ENCODE peak calls at places on chromosome 1, in five cellular contexts. One of them, this sample, is unnamed.

GRCh38 chr1:89040315-89040626 is 17.6 kb upstream of the GBP3 start:
- DNase-seq in prostate gland: no peak
- DNase-seq in body of pancreas: no peak
- DNase-seq in endothelial cell: no peak
- DNase-seq in GM13976: no peak
- DNase-seq in this sample: no peak

GRCh38 chr1:179229214-179230140 is at the start of gene ABL2:
- DNase-seq in body of pancreas: peak
- DNase-seq in prostate gland: peak
- DNase-seq in endothelial cell: peak
- DNase-seq in GM13976: peak
- DNase-seq in this sample: peak

GRCh38 chr1:71190843-71191242 is 110.0 kb upstream of the ZRANB2 start:
- DNase-seq in prostate gland: no peak
- DNase-seq in body of pancreas: no peak
- DNase-seq in endothelial cell: no peak
- DNase-seq in GM13976: no peak
- DNase-seq in this sample: no peak

GRCh38 chr1:230891413-230891812 is 23.1 kb upstream of the C1orf198 start:
- DNase-seq in prostate gland: no peak
- DNase-seq in body of pancreas: no peak
- DNase-seq in endothelial cell: no peak
- DNase-seq in GM13976: no peak
- DNase-seq in this sample: no peak

GRCh38 chr1:203682401-203683383 is 56.1 kb downstream of the ATP2B4 start:
- DNase-seq in endothelial cell: peak
- DNase-seq in GM13976: no peak
- DNase-seq in prostate gland: no peak
- DNase-seq in body of pancreas: no peak
- DNase-seq in this sample: no peak

GRCh38 chr1:178566187-178566586 is 53.3 kb downstream of the TEX35 start:
- DNase-seq in endothelial cell: no peak
- DNase-seq in body of pancreas: no peak
- DNase-seq in GM13976: no peak
- DNase-seq in prostate gland: no peak
- DNase-seq in this sample: no peak

GRCh38 chr1:224170748-224171478 is 12.1 kb upstream of the DEGS1 start:
- DNase-seq in endothelial cell: no peak
- DNase-seq in prostate gland: no peak
- DNase-seq in GM13976: no peak
- DNase-seq in body of pancreas: peak
- DNase-seq in this sample: no peak

GRCh38 chr1:200708769-200709168 is 29.9 kb upstream of the CAMSAP2 start:
- DNase-seq in GM13976: no peak
- DNase-seq in body of pancreas: no peak
- DNase-seq in prostate gland: no peak
- DNase-seq in endothelial cell: no peak
- DNase-seq in this sample: no peak

GRCh38 chr1:170424346-170424745 is 107.6 kb upstream of the GORAB start:
- DNase-seq in body of pancreas: no peak
- DNase-seq in prostate gland: no peak
- DNase-seq in endothelial cell: no peak
- DNase-seq in GM13976: no peak
- DNase-seq in this sample: no peak

GRCh38 chr1:98662354-98662665 is 789 bp downstream of the SNX7 start:
- DNase-seq in body of pancreas: no peak
- DNase-seq in GM13976: no peak
- DNase-seq in endothelial cell: no peak
- DNase-seq in prostate gland: no peak
- DNase-seq in this sample: no peak

GRCh38 chr1:2088434-2088833 is 38.2 kb downstream of the PRKCZ start:
- DNase-seq in prostate gland: no peak
- DNase-seq in GM13976: no peak
- DNase-seq in endothelial cell: no peak
- DNase-seq in body of pancreas: no peak
- DNase-seq in this sample: no peak

GRCh38 chr1:47932744-47933143 is 64.4 kb downstream of the TRABD2B start:
- DNase-seq in prostate gland: no peak
- DNase-seq in body of pancreas: no peak
- DNase-seq in GM13976: no peak
- DNase-seq in endothelial cell: no peak
- DNase-seq in this sample: no peak

GRCh38 chr1:174157157-174157806 is 2.0 kb upstream of the RABGAP1L start:
- DNase-seq in GM13976: peak
- DNase-seq in body of pancreas: no peak
- DNase-seq in prostate gland: no peak
- DNase-seq in endothelial cell: no peak
- DNase-seq in this sample: peak

GRCh38 chr1:118947003-118947765 is 41.0 kb downstream of the TBX15 start:
- DNase-seq in GM13976: no peak
- DNase-seq in prostate gland: no peak
- DNase-seq in endothelial cell: no peak
- DNase-seq in body of pancreas: no peak
- DNase-seq in this sample: no peak

GRCh38 chr1:32241011-32241763 is 5.8 kb upstream of the FAM167B start:
- DNase-seq in prostate gland: peak
- DNase-seq in endothelial cell: peak
- DNase-seq in body of pancreas: peak
- DNase-seq in GM13976: peak
- DNase-seq in this sample: peak

GRCh38 chr1:32239335-32239734 is 7.7 kb upstream of the FAM167B start:
- DNase-seq in GM13976: no peak
- DNase-seq in body of pancreas: peak
- DNase-seq in prostate gland: no peak
- DNase-seq in endothelial cell: no peak
- DNase-seq in this sample: no peak

GRCh38 chr1:32242341-32242851 is 4.6 kb upstream of the FAM167B start:
- DNase-seq in prostate gland: no peak
- DNase-seq in body of pancreas: peak
- DNase-seq in endothelial cell: peak
- DNase-seq in GM13976: no peak
- DNase-seq in this sample: no peak

GRCh38 chr1:32239790-32240139 is 7.3 kb upstream of the FAM167B start:
- DNase-seq in body of pancreas: peak
- DNase-seq in endothelial cell: no peak
- DNase-seq in prostate gland: no peak
- DNase-seq in GM13976: no peak
- DNase-seq in this sample: no peak

DNA sequence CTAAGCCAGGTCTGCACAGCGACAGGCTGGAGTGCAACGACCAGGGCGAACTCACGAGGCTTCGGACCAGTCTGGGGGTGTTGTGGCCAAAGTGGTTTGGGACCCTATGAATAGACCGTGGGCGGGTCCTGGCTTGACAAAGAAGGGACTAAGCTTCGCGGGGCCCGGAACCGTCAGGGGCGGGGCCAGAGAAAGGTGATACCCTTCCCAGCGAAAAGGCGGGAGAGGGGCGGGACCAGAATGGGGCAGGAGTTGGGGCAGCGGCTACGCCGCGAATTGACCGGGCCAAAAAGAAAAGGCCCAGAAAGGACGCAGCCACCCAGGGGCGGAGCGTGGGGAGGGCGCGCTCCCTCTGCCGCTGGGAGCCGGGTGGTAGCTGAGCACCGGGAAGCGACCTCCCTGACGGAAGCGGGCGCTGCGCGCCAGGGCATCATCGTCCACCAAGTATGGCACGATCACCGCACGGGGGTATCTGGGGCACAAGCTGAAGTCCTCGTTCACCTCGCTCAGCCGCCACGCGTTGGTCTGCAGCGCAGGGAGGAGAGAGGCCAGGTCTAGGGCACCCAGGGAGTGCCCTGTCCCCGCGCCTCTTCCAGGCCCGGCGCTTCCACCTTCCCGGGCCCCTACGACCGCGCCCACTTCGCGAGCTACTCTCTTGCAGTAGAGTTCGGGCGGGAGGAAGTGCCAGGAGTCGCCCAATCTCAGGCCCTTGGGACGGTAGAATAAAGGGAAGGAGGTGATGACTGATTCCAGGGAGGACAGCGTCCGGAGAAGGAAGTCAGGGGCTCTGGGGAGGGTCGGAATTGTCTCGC is 6.7 kb upstream of the FAM167B start:
- DNase-seq in GM13976: no peak
- DNase-seq in endothelial cell: peak
- DNase-seq in prostate gland: peak
- DNase-seq in body of pancreas: peak
- DNase-seq in this sample: no peak
- TF ChIP-seq CTCF in GM13976: no peak
- TF ChIP-seq CTCF in endothelial cell: no peak
- TF ChIP-seq CTCF in prostate gland: no peak
- TF ChIP-seq CTCF in body of pancreas: no peak
- TF ChIP-seq CTCF in this sample: peak

DNA sequence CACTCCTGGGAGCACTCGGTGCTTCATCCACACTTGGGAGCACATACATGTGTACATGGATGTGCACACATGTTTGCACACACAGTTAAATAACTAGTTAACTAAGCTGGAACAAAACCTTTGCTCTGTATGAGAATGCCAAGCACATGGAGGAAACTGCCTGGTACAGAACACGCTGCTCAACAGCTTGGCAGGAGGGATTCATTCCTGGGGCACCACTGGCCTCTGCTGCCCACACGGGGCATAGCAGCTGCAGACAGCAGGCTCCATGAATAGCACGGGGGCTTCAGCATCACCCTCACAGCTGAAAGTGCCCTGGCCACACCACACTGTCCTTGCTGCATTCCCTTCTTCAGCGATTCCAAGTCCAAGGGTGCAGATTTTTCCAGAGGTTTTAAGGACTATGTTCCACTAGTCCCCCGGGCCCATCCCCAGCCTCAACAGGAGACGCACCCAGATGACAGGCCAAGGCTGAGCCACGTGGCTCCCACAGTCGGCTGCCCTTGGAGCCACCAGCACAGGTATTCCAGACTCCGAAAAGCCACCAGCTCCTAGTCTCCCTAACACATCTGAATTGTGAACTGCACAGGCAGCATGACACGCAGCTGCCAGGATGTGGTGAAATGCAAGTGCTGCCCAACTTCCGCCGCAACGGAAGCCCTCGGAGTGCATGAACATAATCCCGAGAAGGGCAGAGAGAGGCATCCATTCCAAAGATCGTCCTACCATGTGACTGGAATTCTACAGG is 16.9 kb downstream of the NPHP4 start:
- DNase-seq in prostate gland: peak
- DNase-seq in body of pancreas: peak
- DNase-seq in GM13976: peak
- DNase-seq in endothelial cell: peak
- DNase-seq in this sample: peak
- TF ChIP-seq CTCF in prostate gland: peak
- TF ChIP-seq CTCF in body of pancreas: peak
- TF ChIP-seq CTCF in GM13976: peak
- TF ChIP-seq CTCF in endothelial cell: peak
- TF ChIP-seq CTCF in this sample: peak

DNA sequence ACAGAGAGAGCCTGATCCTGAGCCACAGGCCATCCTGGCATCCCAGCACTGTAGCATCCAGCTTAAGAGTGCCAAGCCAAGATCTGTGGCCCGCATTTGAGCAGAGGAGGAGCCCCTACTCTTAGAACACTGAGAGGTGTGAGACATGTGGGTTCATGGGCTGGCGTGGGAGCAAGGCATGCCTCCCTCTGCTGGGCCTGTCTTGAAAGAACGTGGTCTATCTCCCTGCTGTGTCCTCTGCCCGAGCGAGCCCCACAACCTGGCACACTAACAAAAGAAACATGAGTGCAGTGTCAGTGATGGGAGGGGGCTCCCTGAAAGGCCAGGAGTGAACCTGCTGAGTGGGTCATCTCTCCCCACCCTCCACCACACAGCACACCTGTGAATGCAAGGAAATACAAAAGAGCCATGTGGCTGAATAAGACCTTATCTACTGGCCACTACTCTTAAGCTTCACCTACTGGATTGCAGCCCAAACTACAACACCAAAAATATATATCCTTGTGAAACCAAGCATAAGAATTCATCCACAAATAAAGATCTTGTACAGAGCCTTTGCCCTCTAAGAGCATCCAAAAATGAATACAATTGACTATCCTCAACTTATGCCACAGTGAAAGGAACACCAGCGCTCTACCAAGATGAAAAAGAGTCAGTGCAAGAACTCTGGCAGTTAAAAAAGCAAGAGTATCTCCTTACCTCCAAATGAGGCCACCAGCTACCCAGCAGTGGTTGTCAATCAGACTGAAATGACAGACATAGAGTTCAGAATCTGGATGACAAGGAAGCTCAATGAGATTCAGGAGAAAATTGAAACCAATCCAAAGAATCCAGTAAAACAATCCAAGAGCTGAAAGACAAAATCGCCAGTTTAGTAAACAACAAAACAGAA is 259.4 kb upstream of the DAB1 start:
- DNase-seq in endothelial cell: no peak
- DNase-seq in GM13976: no peak
- DNase-seq in body of pancreas: no peak
- DNase-seq in prostate gland: no peak
- DNase-seq in this sample: no peak
- TF ChIP-seq CTCF in endothelial cell: no peak
- TF ChIP-seq CTCF in GM13976: no peak
- TF ChIP-seq CTCF in body of pancreas: no peak
- TF ChIP-seq CTCF in prostate gland: no peak
- TF ChIP-seq CTCF in this sample: no peak

DNA sequence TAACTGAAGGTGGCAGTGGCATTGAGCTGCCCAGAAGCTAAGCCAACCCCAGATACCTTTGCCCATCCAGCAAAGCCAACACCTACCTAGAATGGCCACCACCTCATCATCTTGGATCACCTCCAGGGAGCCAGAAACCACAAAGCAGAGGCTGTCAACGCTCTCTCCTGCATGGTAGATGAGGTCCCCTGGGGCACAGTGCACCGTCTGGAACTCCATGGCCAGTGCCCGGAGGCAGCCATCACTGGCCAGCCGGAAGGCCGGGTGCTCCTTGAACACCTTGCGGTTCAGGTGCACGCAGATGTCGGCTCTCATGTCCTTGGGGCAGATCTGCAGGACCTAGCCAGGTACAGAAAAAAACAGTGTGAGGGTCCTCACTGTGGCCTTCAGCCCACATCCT is 336.5 kb downstream of the KCNH1 start:
- DNase-seq in prostate gland: no peak
- DNase-seq in body of pancreas: no peak
- DNase-seq in GM13976: no peak
- DNase-seq in endothelial cell: no peak
- DNase-seq in this sample: no peak
- TF ChIP-seq CTCF in prostate gland: no peak
- TF ChIP-seq CTCF in body of pancreas: no peak
- TF ChIP-seq CTCF in GM13976: no peak
- TF ChIP-seq CTCF in endothelial cell: no peak
- TF ChIP-seq CTCF in this sample: no peak

DNA sequence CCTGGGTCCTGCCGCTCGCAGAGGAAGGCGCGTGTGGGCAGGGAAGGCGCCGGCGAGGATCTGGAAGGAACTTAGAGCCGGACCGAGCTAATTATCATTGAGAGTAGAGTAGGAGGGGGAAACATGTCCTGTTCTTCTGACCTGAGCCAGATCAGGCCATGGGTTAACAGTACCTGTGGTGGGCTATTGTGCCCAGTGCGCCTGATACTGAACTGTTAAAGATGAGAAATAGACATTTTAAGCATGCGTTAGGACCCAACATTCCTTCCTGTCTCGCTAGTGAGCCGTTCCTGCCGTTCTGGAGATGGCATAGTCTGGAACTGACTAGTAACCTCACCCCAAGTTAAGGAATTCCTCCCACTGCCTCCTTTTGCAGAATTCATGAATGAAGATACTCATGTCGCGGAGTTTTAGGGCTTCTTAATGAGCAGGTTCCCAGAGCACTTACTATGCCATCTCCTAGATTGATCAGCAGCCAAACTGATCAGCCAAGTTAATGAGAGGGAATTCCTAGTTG is 870 bp downstream of the STRIP1 start:
- DNase-seq in body of pancreas: no peak
- DNase-seq in GM13976: no peak
- DNase-seq in endothelial cell: no peak
- DNase-seq in prostate gland: no peak
- DNase-seq in this sample: no peak
- TF ChIP-seq CTCF in body of pancreas: no peak
- TF ChIP-seq CTCF in GM13976: no peak
- TF ChIP-seq CTCF in endothelial cell: no peak
- TF ChIP-seq CTCF in prostate gland: no peak
- TF ChIP-seq CTCF in this sample: no peak